ENCODE peak calls at places on chromosome X, in eight cellular contexts. K is HCT116, O is lung, U is left lung, R is Panc1, I is aorta, Q is heart right ventricle, Y is lower lobe of right lung. X is an unnamed sample. For H3K36me3, the result is how much of the 10 kb centered on the place peaks cover.

GRCh38 chrX:42825201-42825600 is 47.2 kb upstream of the PPP1R2C start:
- ATAC-seq in Q (no peak), I (no peak), R (no peak), U (no peak), Y (no peak), K (no peak), O (no peak), X (no peak)

GRCh38 chrX:18424482-18425198 is 768 bp upstream of the CDKL5 start:
- ATAC-seq in Y (no peak), O (peak), Q (peak), I (peak), K (peak), R (peak), U (peak), X (peak)

GRCh38 chrX:19446397-19446796 is 68.9 kb downstream of the MAP3K15 start:
- ATAC-seq in R (no peak), Y (no peak), U (no peak), K (no peak), I (no peak), Q (no peak), O (no peak), X (no peak)

GRCh38 chrX:37787353-37787869 is 7.6 kb downstream of the CYBB start:
- ATAC-seq in K (no peak), U (peak), O (peak), I (no peak), Y (peak), Q (peak), R (no peak), X (peak)

GRCh38 chrX:155216179-155216939 is at the start of gene VBP1:
- ATAC-seq in R (peak), O (peak), Y (peak), U (peak), Q (peak), K (peak), I (peak), X (peak)

GRCh38 chrX:53595266-53595810 is 91.2 kb downstream of the HUWE1 start:
- ATAC-seq in I (no peak), O (no peak), R (no peak), Y (peak), Q (no peak), U (peak), K (no peak), X (no peak)

GRCh38 chrX:38860106-38861013 is 59.1 kb downstream of the MID1IP1 start:
- ATAC-seq in R (no peak), O (no peak), Y (no peak), Q (no peak), I (no peak), K (no peak), U (no peak), X (no peak)

GRCh38 chrX:125384843-125385242 is 65.2 kb downstream of the TEX13C start:
- ATAC-seq in U (no peak), K (no peak), Y (no peak), I (no peak), O (no peak), R (no peak), Q (no peak), X (no peak)

GRCh38 chrX:131812847-131813825 is 210.0 kb upstream of the STK26 start:
- ATAC-seq in K (no peak), I (peak), Y (peak), Q (peak), O (peak), U (peak), R (peak), X (peak)
- H3K36me3 ChIP-seq in K (under half), I (under half), Y (under half), Q (under half), O (under half), U (under half), R (under half), X (under half)

GRCh38 chrX:153687121-153688039 is at the start of gene SLC6A8:
- ATAC-seq in K (peak), O (peak), I (peak), R (peak), Y (peak), Q (peak), U (peak), X (peak)
- H3K27ac ChIP-seq in K (peak), O (no peak), I (no peak), R (peak), Y (no peak), Q (peak), U (no peak), X (peak)

GRCh38 chrX:134975516-134975915 is 15.3 kb upstream of the SMIM10 start:
- ATAC-seq in Q (no peak), O (no peak), K (no peak), Y (no peak), I (no peak), U (no peak), R (no peak), X (no peak)

GRCh38 chrX:134969726-134970125 is 21.1 kb upstream of the SMIM10 start:
- ATAC-seq in Y (no peak), Q (no peak), U (no peak), I (no peak), O (no peak), R (no peak), K (no peak), X (no peak)

GRCh38 chrX:134971926-134972325 is 18.9 kb upstream of the SMIM10 start:
- ATAC-seq in Y (no peak), I (no peak), R (no peak), U (no peak), K (no peak), O (no peak), Q (no peak), X (no peak)
- H3K36me3 ChIP-seq in Y (under half), I (under half), R (under half), U (under half), K (under half), O (under half), Q (under half), X (under half)

GRCh38 chrX:2848806-2849420 is 20.2 kb downstream of the GYG2 start:
- ATAC-seq in K (no peak), O (no peak), U (peak), Y (no peak), I (no peak), R (no peak), Q (no peak), X (no peak)
- H3K27ac ChIP-seq in K (no peak), O (no peak), U (no peak), Y (no peak), I (no peak), R (no peak), Q (no peak), X (peak)